ENCODE peak calls at places on chromosome 6, in seven cellular contexts. One of them, this sample, is unnamed.

GRCh38 chr6:144578385-144579350 is 293.5 kb downstream of the UTRN start:
- DNase-seq in CD4-positive, CD25-positive, alpha-beta regulatory T cell: no peak
- DNase-seq in A549: no peak
- DNase-seq in tibial nerve: no peak
- DNase-seq in uterus: no peak
- DNase-seq in CD8-positive, alpha-beta T cell: no peak
- DNase-seq in left ventricle myocardium inferior: no peak
- DNase-seq in this sample: no peak

GRCh38 chr6:114063956-114064355 is 93.0 kb upstream of the HDAC2 start:
- DNase-seq in CD4-positive, CD25-positive, alpha-beta regulatory T cell: no peak
- DNase-seq in A549: no peak
- DNase-seq in tibial nerve: no peak
- DNase-seq in uterus: no peak
- DNase-seq in CD8-positive, alpha-beta T cell: no peak
- DNase-seq in left ventricle myocardium inferior: no peak
- DNase-seq in this sample: no peak

GRCh38 chr6:1538810-1539482 is 70.8 kb upstream of the FOXC1 start:
- DNase-seq in CD4-positive, CD25-positive, alpha-beta regulatory T cell: no peak
- DNase-seq in A549: no peak
- DNase-seq in tibial nerve: no peak
- DNase-seq in uterus: no peak
- DNase-seq in CD8-positive, alpha-beta T cell: no peak
- DNase-seq in left ventricle myocardium inferior: peak; percentile 40
- DNase-seq in this sample: peak; percentile 35

GRCh38 chr6:118748311-118749062 is 97.1 kb upstream of the CEP85L start:
- DNase-seq in CD4-positive, CD25-positive, alpha-beta regulatory T cell: no peak
- DNase-seq in A549: no peak
- DNase-seq in tibial nerve: no peak
- DNase-seq in uterus: no peak
- DNase-seq in CD8-positive, alpha-beta T cell: no peak
- DNase-seq in left ventricle myocardium inferior: no peak
- DNase-seq in this sample: peak; percentile 61

GRCh38 chr6:12815884-12816600 is 99.5 kb downstream of the PHACTR1 start:
- DNase-seq in CD4-positive, CD25-positive, alpha-beta regulatory T cell: no peak
- DNase-seq in A549: no peak
- DNase-seq in tibial nerve: no peak
- DNase-seq in uterus: no peak
- DNase-seq in CD8-positive, alpha-beta T cell: no peak
- DNase-seq in left ventricle myocardium inferior: no peak
- DNase-seq in this sample: no peak

GRCh38 chr6:133817460-133818047 is 71.4 kb upstream of the TCF21 start:
- DNase-seq in CD4-positive, CD25-positive, alpha-beta regulatory T cell: no peak
- DNase-seq in A549: no peak
- DNase-seq in tibial nerve: no peak
- DNase-seq in uterus: no peak
- DNase-seq in CD8-positive, alpha-beta T cell: peak; percentile 4
- DNase-seq in left ventricle myocardium inferior: no peak
- DNase-seq in this sample: peak; percentile 79

GRCh38 chr6:163132050-163132750 is 282.3 kb upstream of the QKI start:
- DNase-seq in CD4-positive, CD25-positive, alpha-beta regulatory T cell: no peak
- DNase-seq in A549: no peak
- DNase-seq in tibial nerve: no peak
- DNase-seq in uterus: no peak
- DNase-seq in CD8-positive, alpha-beta T cell: no peak
- DNase-seq in left ventricle myocardium inferior: no peak
- DNase-seq in this sample: no peak

GRCh38 chr6:84763397-84764331 is 734 bp downstream of the TBX18 start:
- DNase-seq in CD4-positive, CD25-positive, alpha-beta regulatory T cell: no peak
- DNase-seq in A549: peak; percentile 53
- DNase-seq in tibial nerve: peak; percentile 51
- DNase-seq in uterus: no peak
- DNase-seq in CD8-positive, alpha-beta T cell: no peak
- DNase-seq in left ventricle myocardium inferior: peak; percentile 64
- DNase-seq in this sample: peak; percentile 33

GRCh38 chr6:56542367-56543331 is 100.0 kb downstream of the DST start:
- DNase-seq in CD4-positive, CD25-positive, alpha-beta regulatory T cell: peak; percentile 25
- DNase-seq in A549: peak; percentile 57
- DNase-seq in tibial nerve: peak; percentile 87
- DNase-seq in uterus: peak; percentile 98
- DNase-seq in CD8-positive, alpha-beta T cell: peak; percentile 32
- DNase-seq in left ventricle myocardium inferior: peak; percentile 92
- DNase-seq in this sample: peak; percentile 98

GRCh38 chr6:24910331-24910849 is 25.4 kb downstream of the RIPOR2 start:
- DNase-seq in CD4-positive, CD25-positive, alpha-beta regulatory T cell: no peak
- DNase-seq in A549: no peak
- DNase-seq in tibial nerve: no peak
- DNase-seq in uterus: peak; percentile 55
- DNase-seq in CD8-positive, alpha-beta T cell: peak; percentile 28
- DNase-seq in left ventricle myocardium inferior: peak; percentile 22
- DNase-seq in this sample: no peak

GRCh38 chr6:132333639-132334516 is 67.4 kb downstream of the MOXD1 start:
- DNase-seq in CD4-positive, CD25-positive, alpha-beta regulatory T cell: no peak
- DNase-seq in A549: peak; percentile 49
- DNase-seq in tibial nerve: no peak
- DNase-seq in uterus: peak; percentile 33
- DNase-seq in CD8-positive, alpha-beta T cell: no peak
- DNase-seq in left ventricle myocardium inferior: no peak
- DNase-seq in this sample: no peak

GRCh38 chr6:70280462-70280861 is 22.4 kb downstream of the COL9A1 start:
- DNase-seq in CD4-positive, CD25-positive, alpha-beta regulatory T cell: no peak
- DNase-seq in A549: no peak
- DNase-seq in tibial nerve: no peak
- DNase-seq in uterus: no peak
- DNase-seq in CD8-positive, alpha-beta T cell: no peak
- DNase-seq in left ventricle myocardium inferior: no peak
- DNase-seq in this sample: no peak

GRCh38 chr6:158761746-158762145 is 57.4 kb downstream of the EZR start:
- DNase-seq in CD4-positive, CD25-positive, alpha-beta regulatory T cell: no peak
- DNase-seq in A549: no peak
- DNase-seq in tibial nerve: no peak
- DNase-seq in uterus: no peak
- DNase-seq in CD8-positive, alpha-beta T cell: no peak
- DNase-seq in left ventricle myocardium inferior: no peak
- DNase-seq in this sample: no peak

GRCh38 chr6:4612636-4613171 is 163.5 kb upstream of the CDYL start:
- DNase-seq in CD4-positive, CD25-positive, alpha-beta regulatory T cell: no peak
- DNase-seq in A549: no peak
- DNase-seq in tibial nerve: no peak
- DNase-seq in uterus: peak; percentile 78
- DNase-seq in CD8-positive, alpha-beta T cell: no peak
- DNase-seq in left ventricle myocardium inferior: no peak
- DNase-seq in this sample: peak; percentile 40

DNA sequence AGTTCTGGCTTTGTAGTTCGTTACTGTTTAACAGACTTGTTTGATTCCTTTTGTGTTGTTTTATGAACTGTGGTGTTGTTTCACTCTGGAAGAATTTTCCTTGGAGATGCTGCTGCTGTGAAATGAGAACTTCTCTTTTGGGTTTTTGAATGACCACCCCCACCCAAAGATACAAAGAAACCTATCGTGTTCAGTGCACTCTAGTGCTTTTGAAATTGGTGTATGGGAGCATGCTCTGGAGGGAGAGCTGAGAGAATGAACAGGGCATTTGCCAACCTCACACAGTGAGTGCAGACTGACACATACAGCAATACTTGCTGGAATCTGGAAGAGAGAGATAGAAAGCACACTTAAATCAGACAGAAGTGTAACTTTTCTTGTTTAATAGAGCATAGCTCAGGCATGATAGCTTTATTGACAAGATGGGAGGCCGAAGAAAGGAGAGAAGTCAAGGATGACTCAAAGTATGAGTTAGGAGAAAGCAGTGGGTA is 293.1 kb downstream of the SOX4 start:
- DNase-seq in CD4-positive, CD25-positive, alpha-beta regulatory T cell: no peak
- DNase-seq in A549: peak; percentile 17
- DNase-seq in tibial nerve: no peak
- DNase-seq in uterus: no peak
- DNase-seq in CD8-positive, alpha-beta T cell: no peak
- DNase-seq in left ventricle myocardium inferior: no peak
- DNase-seq in this sample: no peak
- H3K4me3 ChIP-seq in CD4-positive, CD25-positive, alpha-beta regulatory T cell: no peak overlapping the region
- H3K4me3 ChIP-seq in A549: peak overlapping the region; percentile 11
- H3K4me3 ChIP-seq in tibial nerve: no peak overlapping the region
- H3K4me3 ChIP-seq in uterus: no peak overlapping the region
- H3K4me3 ChIP-seq in CD8-positive, alpha-beta T cell: no peak overlapping the region
- H3K4me3 ChIP-seq in left ventricle myocardium inferior: no peak overlapping the region
- H3K4me3 ChIP-seq in this sample: no peak overlapping the region

GRCh38 chr6:170159040-170159965 is 131.6 kb downstream of the DLL1 start:
- DNase-seq in CD4-positive, CD25-positive, alpha-beta regulatory T cell: no peak
- DNase-seq in A549: no peak
- DNase-seq in tibial nerve: no peak
- DNase-seq in uterus: no peak
- DNase-seq in CD8-positive, alpha-beta T cell: no peak
- DNase-seq in left ventricle myocardium inferior: no peak
- DNase-seq in this sample: no peak

GRCh38 chr6:170160031-170160627 is 130.7 kb downstream of the DLL1 start:
- DNase-seq in CD4-positive, CD25-positive, alpha-beta regulatory T cell: no peak
- DNase-seq in A549: no peak
- DNase-seq in tibial nerve: no peak
- DNase-seq in uterus: no peak
- DNase-seq in CD8-positive, alpha-beta T cell: no peak
- DNase-seq in left ventricle myocardium inferior: no peak
- DNase-seq in this sample: no peak

GRCh38 chr6:170162011-170162770 is 128.7 kb downstream of the DLL1 start:
- DNase-seq in CD4-positive, CD25-positive, alpha-beta regulatory T cell: no peak
- DNase-seq in A549: no peak
- DNase-seq in tibial nerve: no peak
- DNase-seq in uterus: no peak
- DNase-seq in CD8-positive, alpha-beta T cell: no peak
- DNase-seq in left ventricle myocardium inferior: no peak
- DNase-seq in this sample: no peak

GRCh38 chr6:170162771-170163404 is 128.0 kb downstream of the DLL1 start:
- DNase-seq in CD4-positive, CD25-positive, alpha-beta regulatory T cell: no peak
- DNase-seq in A549: no peak
- DNase-seq in tibial nerve: no peak
- DNase-seq in uterus: no peak
- DNase-seq in CD8-positive, alpha-beta T cell: no peak
- DNase-seq in left ventricle myocardium inferior: no peak
- DNase-seq in this sample: no peak

DNA sequence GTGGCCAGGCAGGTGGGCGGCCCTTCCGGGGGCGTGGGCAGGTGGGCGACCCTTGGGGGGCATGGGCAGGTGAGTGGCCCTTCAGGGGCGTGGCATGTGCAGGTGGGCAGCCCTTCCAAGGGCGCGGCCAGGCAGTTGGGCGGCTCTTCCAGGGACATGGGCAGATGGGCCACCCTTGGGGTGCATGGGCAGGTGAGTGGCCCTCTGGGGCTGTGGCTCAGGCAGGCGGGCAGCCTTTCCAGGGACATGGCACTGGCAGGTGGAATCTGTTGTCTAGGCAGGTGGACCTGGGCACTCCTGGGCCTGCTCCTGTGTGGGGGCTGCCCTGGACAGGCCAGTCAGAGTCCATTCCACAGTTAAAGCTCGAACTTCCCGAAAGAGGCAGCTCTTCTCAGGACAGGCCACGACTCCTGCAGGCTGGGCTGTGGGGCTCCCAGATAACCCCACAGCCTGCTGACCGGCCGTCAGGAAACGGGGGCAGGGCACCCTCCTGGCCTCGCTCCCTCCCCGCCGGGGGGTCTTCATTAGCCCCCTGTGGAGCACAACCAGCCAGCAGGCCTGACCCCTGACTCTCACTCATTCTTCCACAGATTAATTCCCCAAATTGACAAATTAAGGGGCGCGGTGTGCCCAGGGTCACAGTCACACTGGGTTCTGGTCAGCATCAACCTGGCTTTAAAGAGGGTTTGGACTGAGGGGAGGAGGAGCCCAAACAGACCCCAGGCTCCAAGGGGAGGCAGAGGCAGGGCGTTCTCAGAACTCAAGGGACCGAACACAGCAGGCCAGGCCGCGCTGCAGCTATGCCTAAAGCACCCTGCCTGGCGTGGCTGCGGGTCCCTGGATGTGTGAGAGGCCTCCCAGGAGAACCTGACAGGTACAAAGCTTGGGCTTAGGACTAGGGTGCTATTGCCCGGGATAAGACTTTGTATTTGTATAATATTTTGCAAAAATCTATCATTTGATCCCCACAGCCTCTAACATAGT is 130.0 kb downstream of the DLL1 start:
- DNase-seq in CD4-positive, CD25-positive, alpha-beta regulatory T cell: no peak
- DNase-seq in A549: no peak
- DNase-seq in tibial nerve: no peak
- DNase-seq in uterus: no peak
- DNase-seq in CD8-positive, alpha-beta T cell: no peak
- DNase-seq in left ventricle myocardium inferior: no peak
- DNase-seq in this sample: no peak
- H3K9me3 ChIP-seq in CD4-positive, CD25-positive, alpha-beta regulatory T cell: no peaks in the 10 kb centered on the region
- H3K9me3 ChIP-seq in A549: no peaks in the 10 kb centered on the region
- H3K9me3 ChIP-seq in tibial nerve: no peaks in the 10 kb centered on the region
- H3K9me3 ChIP-seq in uterus: no peaks in the 10 kb centered on the region
- H3K9me3 ChIP-seq in CD8-positive, alpha-beta T cell: no peaks in the 10 kb centered on the region
- H3K9me3 ChIP-seq in left ventricle myocardium inferior: no peaks in the 10 kb centered on the region
- H3K9me3 ChIP-seq in this sample: no peaks in the 10 kb centered on the region

GRCh38 chr6:32852844-32853540 is 512 bp downstream of the TAP1 start:
- DNase-seq in CD4-positive, CD25-positive, alpha-beta regulatory T cell: peak; percentile 45
- DNase-seq in A549: peak; percentile 21
- DNase-seq in tibial nerve: no peak
- DNase-seq in uterus: peak; percentile 50
- DNase-seq in CD8-positive, alpha-beta T cell: no peak
- DNase-seq in left ventricle myocardium inferior: peak; percentile 42
- DNase-seq in this sample: peak; percentile 44
- H3K4me1 ChIP-seq in CD4-positive, CD25-positive, alpha-beta regulatory T cell: peaks cover 80% of the 10 kb centered on the region
- H3K4me1 ChIP-seq in A549: peaks cover 9% of the 10 kb centered on the region
- H3K4me1 ChIP-seq in tibial nerve: no peaks in the 10 kb centered on the region
- H3K4me1 ChIP-seq in uterus: peaks cover 7% of the 10 kb centered on the region
- H3K4me1 ChIP-seq in CD8-positive, alpha-beta T cell: peaks cover 66% of the 10 kb centered on the region
- H3K4me1 ChIP-seq in left ventricle myocardium inferior: peaks cover 54% of the 10 kb centered on the region
- H3K4me1 ChIP-seq in this sample: peaks cover 13% of the 10 kb centered on the region

GRCh38 chr6:90098025-90098474 is 198.6 kb downstream of the BACH2 start:
- DNase-seq in CD4-positive, CD25-positive, alpha-beta regulatory T cell: no peak
- DNase-seq in A549: no peak
- DNase-seq in tibial nerve: peak; percentile 83
- DNase-seq in uterus: peak; percentile 89
- DNase-seq in CD8-positive, alpha-beta T cell: no peak
- DNase-seq in left ventricle myocardium inferior: peak; percentile 66
- DNase-seq in this sample: no peak
- H3K4me3 ChIP-seq in CD4-positive, CD25-positive, alpha-beta regulatory T cell: no peak overlapping the region
- H3K4me3 ChIP-seq in A549: no peak overlapping the region
- H3K4me3 ChIP-seq in tibial nerve: no peak overlapping the region
- H3K4me3 ChIP-seq in uterus: no peak overlapping the region
- H3K4me3 ChIP-seq in CD8-positive, alpha-beta T cell: no peak overlapping the region
- H3K4me3 ChIP-seq in left ventricle myocardium inferior: no peak overlapping the region
- H3K4me3 ChIP-seq in this sample: no peak overlapping the region

DNA sequence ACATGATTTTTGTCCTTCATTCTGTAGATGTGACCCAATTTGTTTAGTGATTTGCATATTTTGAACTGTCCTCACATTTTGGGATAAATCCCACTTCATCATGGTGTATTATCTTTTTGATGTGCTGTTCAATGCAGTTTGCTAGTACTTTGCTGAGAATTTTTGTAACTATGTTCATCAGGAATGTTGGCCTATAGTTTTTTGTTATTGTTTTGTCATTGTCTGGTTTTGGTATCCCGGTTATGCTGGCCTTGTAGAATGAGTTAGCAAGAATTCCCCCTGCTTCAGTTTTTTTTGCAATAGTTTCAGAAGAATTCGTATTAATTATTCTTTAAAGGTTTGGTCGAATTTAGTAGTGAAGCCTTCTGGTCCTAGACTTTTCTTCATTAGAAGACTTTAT is 11.9 kb downstream of the KIF25 start:
- DNase-seq in CD4-positive, CD25-positive, alpha-beta regulatory T cell: no peak
- DNase-seq in A549: no peak
- DNase-seq in tibial nerve: no peak
- DNase-seq in uterus: no peak
- DNase-seq in CD8-positive, alpha-beta T cell: no peak
- DNase-seq in left ventricle myocardium inferior: no peak
- DNase-seq in this sample: no peak
- H3K9me3 ChIP-seq in CD4-positive, CD25-positive, alpha-beta regulatory T cell: peaks cover 17% of the 10 kb centered on the region
- H3K9me3 ChIP-seq in A549: peaks cover 31% of the 10 kb centered on the region
- H3K9me3 ChIP-seq in tibial nerve: peaks cover 41% of the 10 kb centered on the region
- H3K9me3 ChIP-seq in uterus: no peaks in the 10 kb centered on the region
- H3K9me3 ChIP-seq in CD8-positive, alpha-beta T cell: no peaks in the 10 kb centered on the region
- H3K9me3 ChIP-seq in left ventricle myocardium inferior: peaks cover 33% of the 10 kb centered on the region
- H3K9me3 ChIP-seq in this sample: no peaks in the 10 kb centered on the region